ENCODE peak calls at places on chromosome 5, in nine cellular contexts. C is LHCN-M2, T is H9, W is SW480, K is omental fat pad, Z is lung, J is mesothelial cell of epicardium, O is kidney tubule cell, F is prostate gland. L is an unnamed sample.
A peak's percentile ranks its signal among the peaks of the same experiment; 100 is the strongest.

GRCh38 chr5:154356958-154357357 is 88.8 kb upstream of the SAP30L start:
- DNase-seq in C (no peak), T (no peak), W (no peak), K (no peak), Z (no peak), J (no peak), O (no peak), F (no peak), L (no peak)

GRCh38 chr5:175478384-175479124 is at the start of gene SFXN1:
- DNase-seq in C (peak; percentile 67), T (peak; percentile 77), W (peak; percentile 61), K (no peak), Z (peak; percentile 52), J (peak; percentile 65), O (peak; percentile 75), F (peak; percentile 76), L (peak; percentile 61)

GRCh38 chr5:123215929-123216702 is 127.1 kb downstream of the PRDM6 start:
- DNase-seq in C (no peak), T (no peak), W (no peak), K (no peak), Z (no peak), J (no peak), O (no peak), F (no peak), L (no peak)

GRCh38 chr5:95393279-95393678 is 2.1 kb downstream of the FAM81B start:
- DNase-seq in C (no peak), T (no peak), W (no peak), K (no peak), Z (no peak), J (no peak), O (no peak), F (no peak), L (no peak)

GRCh38 chr5:173248481-173248880 is 13.5 kb upstream of the NKX2-5 start:
- DNase-seq in C (no peak), T (no peak), W (no peak), K (no peak), Z (no peak), J (no peak), O (no peak), F (no peak), L (no peak)

GRCh38 chr5:91787718-91788117 is 404.6 kb upstream of the ARRDC3 start:
- DNase-seq in C (peak; percentile 11), T (no peak), W (no peak), K (no peak), Z (no peak), J (no peak), O (no peak), F (no peak), L (no peak)

GRCh38 chr5:136081192-136081591 is 51.5 kb upstream of the SMAD5 start:
- DNase-seq in C (no peak), T (no peak), W (no peak), K (no peak), Z (no peak), J (no peak), O (peak; percentile 53), F (no peak), L (no peak)

GRCh38 chr5:177440211-177440989 is 6.2 kb upstream of the PRR7 start:
- DNase-seq in C (no peak), T (peak; percentile 62), W (peak; percentile 16), K (no peak), Z (no peak), J (no peak), O (no peak), F (no peak), L (no peak)

GRCh38 chr5:161001604-161002003 is 149.6 kb upstream of the ATP10B start:
- DNase-seq in C (no peak), T (no peak), W (no peak), K (no peak), Z (no peak), J (no peak), O (no peak), F (no peak), L (no peak)

L was measured in right atrium auricular region.